ENCODE peak calls at places on chromosomes 4 and X, in four cellular contexts. I, L, C and R are unnamed samples.
A peak's percentile ranks its signal among the peaks of the same experiment; 100 is the strongest.

GRCh38 chrX:71622347-71623104 is 4.2 kb upstream of the CXCR3 start:
- DNase-seq in L (peak; percentile 58), C (peak; percentile 35), I (peak; percentile 68), R (no peak)

GRCh38 chr4:177511611-177512010 is 69.4 kb upstream of the AGA start:
- DNase-seq in C (no peak), I (no peak), L (no peak), R (no peak)

GRCh38 chrX:140715787-140716186 is 6.2 kb downstream of the LINC00632 start:
- DNase-seq in I (no peak), C (no peak), L (no peak), R (no peak)

GRCh38 chr4:72318771-72319170 is 250.2 kb downstream of the ADAMTS3 start:
- DNase-seq in L (no peak), I (no peak), C (no peak), R (no peak)

GRCh38 chrX:13428055-13428786 is 108.4 kb upstream of the ATXN3L start:
- DNase-seq in C (no peak), L (no peak), I (no peak), R (no peak)

GRCh38 chrX:124401696-124402095 is 55.3 kb downstream of the SH2D1A start:
- DNase-seq in I (no peak), C (no peak), L (no peak), R (no peak)

GRCh38 chrX:77949840-77950239 is 19.6 kb downstream of the PGAM4 start:
- DNase-seq in I (no peak), L (no peak), C (no peak), R (no peak)

GRCh38 chr4:83386931-83387897 is 52.6 kb upstream of the HPSE start:
- DNase-seq in C (no peak), L (no peak), I (no peak), R (no peak)

GRCh38 chrX:129842510-129843208 is 1.0 kb downstream of the ZDHHC9 start:
- DNase-seq in L (peak; percentile 21), C (peak; percentile 18), I (no peak), R (no peak)

GRCh38 chr4:151407466-151408379 is 1.3 kb upstream of the FHIP1A start:
- DNase-seq in L (no peak), I (peak; percentile 40), C (peak; percentile 28), R (peak; percentile 54)

GRCh38 chr4:7698586-7698985 is 241.1 kb downstream of the AFAP1 start:
- DNase-seq in C (peak; percentile 67), L (no peak), I (no peak), R (no peak)

GRCh38 chr4:40193018-40193571 is 3.7 kb upstream of the RHOH start:
- DNase-seq in I (no peak), L (peak; percentile 7), C (no peak), R (no peak)

GRCh38 chrX:78024349-78025108 is 55.1 kb upstream of the PGAM4 start:
- DNase-seq in L (peak; percentile 45), C (peak; percentile 30), I (no peak), R (peak; percentile 18)

GRCh38 chrX:136619889-136620505 is 28.0 kb upstream of the CD40LG start:
- DNase-seq in C (no peak), L (no peak), I (no peak), R (no peak)

GRCh38 chr4:127575888-127576287 is 56.9 kb upstream of the INTU start:
- DNase-seq in L (no peak), I (no peak), C (no peak), R (no peak)

GRCh38 chr4:79747252-79747651 is 325.8 kb downstream of the ANTXR2 start:
- DNase-seq in I (no peak), L (no peak), C (no peak), R (no peak)

GRCh38 chr4:183469936-183470335 is 25.5 kb downstream of the CDKN2AIP start:
- DNase-seq in L (no peak), C (no peak), I (no peak), R (no peak)
- TF ChIP-seq TAF1 in L (no peak), C (no peak), I (no peak), R (no peak)

GRCh38 chrX:57930051-57930450 is 19.8 kb upstream of the ZXDA start:
- DNase-seq in I (no peak), C (no peak), L (no peak), R (no peak)
- TF ChIP-seq TAF1 in I (no peak), C (no peak), L (no peak), R (no peak)

GRCh38 chr4:152535236-152535902 is 523 bp downstream of the FBXW7 start:
- DNase-seq in L (no peak), I (no peak), C (peak; percentile 64), R (no peak)
- TF ChIP-seq TAF1 in L (no peak), I (no peak), C (no peak), R (no peak)

GRCh38 chrX:29851971-29852605 is 363.3 kb upstream of the MAGEB2 start:
- DNase-seq in I (no peak), L (no peak), C (no peak), R (no peak)
- TF ChIP-seq TAF1 in I (no peak), L (no peak), C (no peak), R (no peak)

GRCh38 chr4:67292649-67293048 is 252.7 kb downstream of the CENPC start:
- DNase-seq in I (no peak), C (no peak), L (no peak), R (no peak)

GRCh38 chr4:67291639-67292038 is 253.7 kb downstream of the CENPC start:
- DNase-seq in L (no peak), I (no peak), C (no peak), R (no peak)

GRCh38 chr4:67286724-67287123 is 258.6 kb downstream of the CENPC start:
- DNase-seq in I (no peak), L (no peak), C (no peak), R (no peak)

GRCh38 chr4:67292045-67292444 is 253.3 kb downstream of the CENPC start:
- DNase-seq in L (no peak), C (no peak), I (no peak), R (no peak)

DNA sequence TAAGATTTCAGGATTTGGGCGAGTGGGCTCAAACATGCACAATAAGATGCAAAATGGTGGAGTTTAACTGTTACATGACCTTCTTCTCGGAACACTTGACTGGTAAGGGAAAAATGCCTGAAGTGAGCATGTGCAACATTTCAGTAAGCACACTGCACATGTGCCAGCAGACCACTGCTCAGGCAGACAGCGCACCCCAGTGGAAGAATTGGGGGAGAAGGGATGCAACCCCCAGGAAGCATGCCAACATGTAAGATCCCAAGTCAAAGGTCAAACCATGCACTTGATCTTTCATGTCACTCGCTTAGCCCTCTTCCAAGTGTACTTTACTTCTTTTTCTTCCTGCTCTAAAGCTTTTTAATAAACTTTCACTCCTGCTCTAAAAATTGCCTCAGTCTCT is 256.3 kb downstream of the CENPC start:
- DNase-seq in I (no peak), L (peak; percentile 14), C (peak; percentile 34), R (no peak)
- TF ChIP-seq TAF1 in I (no peak), L (no peak), C (no peak), R (no peak)

GRCh38 chr4:119260528-119260927 is 48.0 kb downstream of the USP53 start:
- DNase-seq in L (no peak), I (no peak), C (no peak), R (no peak)

GRCh38 chr4:119264743-119265142 is 52.2 kb downstream of the USP53 start:
- DNase-seq in C (no peak), I (no peak), L (no peak), R (no peak)

GRCh38 chr4:119266153-119266552 is 53.6 kb downstream of the USP53 start:
- DNase-seq in I (no peak), C (no peak), L (no peak), R (no peak)

DNA sequence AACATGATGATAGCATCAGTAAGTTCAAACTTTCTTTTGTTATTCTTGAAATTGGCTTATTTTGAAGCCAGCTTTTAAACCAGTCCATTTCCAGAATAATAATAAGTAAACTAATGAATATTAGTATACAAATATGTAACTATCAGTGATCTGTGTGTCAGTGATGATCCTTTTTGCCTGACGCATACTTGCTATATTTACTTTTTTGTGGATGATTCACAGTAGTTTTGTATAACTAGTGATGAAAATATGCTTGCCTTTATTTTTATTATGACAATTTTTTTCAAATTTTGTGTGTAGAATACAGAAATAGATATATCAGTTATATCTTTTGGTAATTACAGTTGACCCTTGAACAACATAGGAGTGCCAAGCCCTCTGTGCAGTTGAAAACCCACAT is 49.5 kb downstream of the USP53 start:
- DNase-seq in L (no peak), C (no peak), I (no peak), R (no peak)
- TF ChIP-seq TAF1 in L (no peak), C (no peak), I (no peak), R (no peak)

GRCh38 chrX:24245201-24245600 is 68.7 kb downstream of the SUPT20HL2 start:
- DNase-seq in L (no peak), I (no peak), C (no peak), R (no peak)

GRCh38 chrX:24242649-24243556 is 71.0 kb downstream of the SUPT20HL2 start:
- DNase-seq in L (peak; percentile 9), C (no peak), I (peak; percentile 95), R (no peak)

GRCh38 chrX:24243692-24244091 is 70.2 kb downstream of the SUPT20HL2 start:
- DNase-seq in C (no peak), L (no peak), I (no peak), R (no peak)

DNA sequence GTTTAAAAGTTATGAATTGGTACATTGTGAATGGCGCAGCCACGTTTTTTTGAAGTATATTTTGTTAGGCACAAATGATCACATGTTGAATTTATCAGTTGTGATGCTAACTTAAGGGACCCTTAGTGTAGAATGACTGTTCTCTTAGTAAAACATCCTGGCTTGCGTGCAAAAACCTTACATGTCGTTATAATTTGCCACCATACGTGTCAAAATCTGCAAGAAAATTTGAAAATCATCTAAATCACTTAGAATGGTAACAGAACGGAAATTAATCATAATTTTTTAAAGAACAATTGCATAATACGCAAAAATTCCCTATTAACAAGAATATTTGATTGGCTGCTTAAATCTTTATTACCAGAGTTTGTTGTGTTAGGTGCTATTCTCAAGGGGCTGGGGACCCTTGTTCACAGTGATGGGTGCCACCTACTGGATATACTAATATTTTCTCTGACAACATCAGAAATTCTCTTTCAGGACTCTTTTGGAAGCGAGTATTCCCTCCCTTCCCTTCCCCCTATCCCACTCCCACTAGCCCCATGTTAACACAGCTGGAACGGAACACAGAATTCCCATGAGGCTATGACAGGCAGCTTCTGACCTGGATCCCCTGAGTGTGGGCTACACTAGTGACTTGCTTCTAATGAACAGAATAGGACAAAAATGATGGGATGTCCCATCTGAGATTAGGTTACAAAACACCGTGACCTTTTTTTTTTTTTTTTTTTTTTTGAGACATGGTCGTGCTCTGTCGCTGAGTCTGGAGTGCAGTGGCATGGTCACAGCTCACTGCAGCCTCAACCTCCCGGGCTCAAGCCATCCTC is 71.8 kb downstream of the SUPT20HL2 start:
- DNase-seq in C (peak; percentile 71), I (no peak), L (peak; percentile 31), R (no peak)
- TF ChIP-seq TAF1 in C (no peak), I (no peak), L (no peak), R (no peak)

GRCh38 chr4:120694973-120695372 is 227.6 kb downstream of the PRDM5 start:
- DNase-seq in L (no peak), I (no peak), C (peak; percentile 2), R (no peak)
- TF ChIP-seq TAF1 in L (no peak), I (no peak), C (no peak), R (no peak)